ENCODE peak calls at places on chromosome 18, in seven cellular contexts. L is HS-5; D is fibroblast of pulmonary artery; C is left ventricle myocardium inferior; O is naive thymus-derived CD4-positive, alpha-beta T cell; B is NCI-H460; Q is heart left ventricle. S is an unnamed sample.

GRCh38 chr18:45110577-45111506 is 430.2 kb downstream of the SETBP1 start:
- DNase-seq in L (no peak), D (peak), C (peak), O (no peak), B (no peak), Q (peak), S (no peak)

GRCh38 chr18:23244431-23244830 is 109.1 kb downstream of the CABLES1 start:
- DNase-seq in L (no peak), D (no peak), C (no peak), O (no peak), B (no peak), Q (no peak), S (no peak)

GRCh38 chr18:56374005-56374655 is 264.3 kb downstream of the TXNL1 start:
- DNase-seq in L (no peak), D (peak), C (no peak), O (no peak), B (peak), Q (no peak), S (no peak)

GRCh38 chr18:34928754-34929335 is 112.4 kb upstream of the MAPRE2 start:
- DNase-seq in L (no peak), D (no peak), C (no peak), O (no peak), B (no peak), Q (no peak), S (no peak)

GRCh38 chr18:77086656-77087390 is 45.8 kb downstream of the MBP start:
- DNase-seq in L (no peak), D (no peak), C (no peak), O (no peak), B (no peak), Q (peak), S (no peak)

GRCh38 chr18:3590096-3590655 is 140.2 kb downstream of the TGIF1 start:
- DNase-seq in L (no peak), D (no peak), C (no peak), O (no peak), B (no peak), Q (no peak), S (no peak)

GRCh38 chr18:78069784-78070664 is 820.4 kb downstream of the GALR1 start:
- DNase-seq in L (no peak), D (no peak), C (peak), O (no peak), B (no peak), Q (peak), S (no peak)

GRCh38 chr18:33231474-33232317 is 208.8 kb downstream of the CCDC178 start:
- DNase-seq in L (peak), D (peak), C (peak), O (no peak), B (peak), Q (peak), S (no peak)

GRCh38 chr18:58334061-58334460 is 290.0 kb downstream of the NEDD4L start:
- DNase-seq in L (no peak), D (no peak), C (no peak), O (no peak), B (no peak), Q (no peak), S (no peak)

GRCh38 chr18:42446195-42446594 is 491.2 kb downstream of the PIK3C3 start:
- DNase-seq in L (peak), D (peak), C (no peak), O (no peak), B (no peak), Q (no peak), S (no peak)

GRCh38 chr18:35415511-35416427 is 38.6 kb upstream of the ZNF396 start:
- DNase-seq in L (no peak), D (peak), C (no peak), O (no peak), B (no peak), Q (no peak), S (no peak)

GRCh38 chr18:24027156-24027555 is 12.6 kb downstream of the TTC39C start:
- DNase-seq in L (peak), D (peak), C (peak), O (no peak), B (no peak), Q (peak), S (peak)

GRCh38 chr18:48676346-48676745 is 137.5 kb downstream of the CTIF start:
- DNase-seq in L (no peak), D (no peak), C (no peak), O (no peak), B (no peak), Q (no peak), S (no peak)

GRCh38 chr18:32091325-32091723 is 350 bp upstream of the RNF138 start:
- DNase-seq in L (no peak), D (no peak), C (no peak), O (no peak), B (no peak), Q (no peak), S (no peak)

GRCh38 chr18:68449292-68449691 is 265.6 kb downstream of the TMX3 start:
- DNase-seq in L (no peak), D (peak), C (no peak), O (no peak), B (no peak), Q (no peak), S (peak)

GRCh38 chr18:26768388-26768787 is 97.1 kb downstream of the AQP4 start:
- DNase-seq in L (no peak), D (no peak), C (no peak), O (no peak), B (no peak), Q (no peak), S (no peak)

GRCh38 chr18:12990128-12990485 is 1.1 kb upstream of the CEP192 start:
- DNase-seq in L (no peak), D (no peak), C (no peak), O (no peak), B (no peak), Q (no peak), S (no peak)

GRCh38 chr18:78813156-78813555 is 166.5 kb upstream of the SALL3 start:
- DNase-seq in L (no peak), D (no peak), C (no peak), O (no peak), B (no peak), Q (no peak), S (no peak)

GRCh38 chr18:2853926-2854664 is 7.3 kb downstream of the EMILIN2 start:
- DNase-seq in L (no peak), D (no peak), C (no peak), O (no peak), B (no peak), Q (no peak), S (no peak)

GRCh38 chr18:13427354-13427753 is 208.8 kb downstream of the LDLRAD4 start:
- DNase-seq in L (no peak), D (no peak), C (no peak), O (no peak), B (no peak), Q (no peak), S (no peak)

GRCh38 chr18:30987479-30988241 is 54.9 kb downstream of the DSC3 start:
- DNase-seq in L (no peak), D (peak), C (no peak), O (no peak), B (peak), Q (no peak), S (no peak)

GRCh38 chr18:42183746-42184145 is 228.7 kb downstream of the PIK3C3 start:
- DNase-seq in L (peak), D (peak), C (no peak), O (no peak), B (peak), Q (no peak), S (peak)

GRCh38 chr18:22856870-22857269 is 76.3 kb upstream of the RBBP8 start:
- DNase-seq in L (no peak), D (no peak), C (no peak), O (no peak), B (no peak), Q (no peak), S (no peak)

GRCh38 chr18:59719533-59720325 is 22.5 kb upstream of the CCBE1 start:
- DNase-seq in L (peak), D (peak), C (no peak), O (no peak), B (no peak), Q (no peak), S (peak)

GRCh38 chr18:35389095-35389618 is 12.0 kb upstream of the ZNF396 start:
- DNase-seq in L (no peak), D (peak), C (no peak), O (no peak), B (no peak), Q (no peak), S (no peak)

GRCh38 chr18:44866103-44866502 is 185.4 kb downstream of the SETBP1 start:
- DNase-seq in L (no peak), D (no peak), C (no peak), O (no peak), B (no peak), Q (no peak), S (no peak)

GRCh38 chr18:55501594-55502345 is 86.2 kb downstream of the TCF4 start:
- DNase-seq in L (no peak), D (peak), C (no peak), O (no peak), B (no peak), Q (no peak), S (no peak)